ENCODE peak calls at places on chromosomes 6 and 20, in ten cellular contexts. I is NCI-H748 treated with DMSO at 0.1 percent for 48 hours; V is AG09309; J is stimulated activated CD4-positive, alpha-beta T cell treated with anti-CD3 and anti-CD28 coated beads, Interleukin-2, amount 100 ng/mL, for 48 hours; B is LNCaP clone FGC; M is caudate nucleus; D is endothelial cell; O is mammary epithelial cell; H is ovary; Y is foreskin fibroblast. U is an unnamed sample.
A peak's percentile ranks its signal among the peaks of the same experiment; 100 is the strongest.

GRCh38 chr20:63268671-63269439 is 3.8 kb upstream of the ARFGAP1 start:
- DNase-seq in I (no peak), V (no peak), J (no peak), B (no peak), M (peak; percentile 16), D (no peak), O (peak; percentile 54), H (no peak), Y (no peak), U (no peak)

GRCh38 chr20:19952392-19952791 is 64.8 kb upstream of the NAA20 start:
- DNase-seq in I (no peak), V (no peak), J (no peak), B (no peak), M (no peak), D (no peak), O (peak; percentile 60), H (no peak), Y (no peak), U (no peak)

GRCh38 chr6:10217111-10217510 is 197.8 kb downstream of the TFAP2A start:
- DNase-seq in I (no peak), V (no peak), J (no peak), B (no peak), M (no peak), D (no peak), O (no peak), H (no peak), Y (no peak), U (no peak)

GRCh38 chr6:88626460-88626859 is 337.0 kb downstream of the RNGTT start:
- DNase-seq in I (peak; percentile 70), V (no peak), J (no peak), B (no peak), M (no peak), D (no peak), O (no peak), H (no peak), Y (no peak), U (no peak)

GRCh38 chr6:155158044-155158843 is 105.6 kb upstream of the CLDN20 start:
- DNase-seq in I (no peak), V (no peak), J (no peak), B (no peak), M (no peak), D (no peak), O (peak; percentile 40), H (no peak), Y (no peak), U (no peak)

GRCh38 chr6:129672883-129673631 is 36.9 kb downstream of the ARHGAP18 start:
- DNase-seq in I (no peak), V (peak; percentile 45), J (no peak), B (no peak), M (no peak), D (no peak), O (peak; percentile 65), H (no peak), Y (peak; percentile 65), U (peak; percentile 91)

GRCh38 chr20:20367681-20368413 is at the start of gene INSM1:
- DNase-seq in I (peak; percentile 100), V (no peak), J (peak; percentile 37), B (no peak), M (peak; percentile 55), D (peak; percentile 10), O (no peak), H (no peak), Y (no peak), U (no peak)

GRCh38 chr20:63962426-63963347 is 6.5 kb upstream of the UCKL1 start:
- DNase-seq in I (no peak), V (no peak), J (no peak), B (no peak), M (no peak), D (no peak), O (no peak), H (no peak), Y (no peak), U (no peak)

GRCh38 chr6:38713812-38714211 is 1.3 kb upstream of the DNAH8 start:
- DNase-seq in I (no peak), V (no peak), J (peak; percentile 27), B (no peak), M (no peak), D (no peak), O (peak; percentile 9), H (no peak), Y (no peak), U (no peak)

GRCh38 chr6:119541132-119541905 is 191.8 kb upstream of the MAN1A1 start:
- DNase-seq in I (no peak), V (peak; percentile 100), J (no peak), B (no peak), M (no peak), D (no peak), O (peak; percentile 86), H (no peak), Y (peak; percentile 96), U (peak; percentile 99)

GRCh38 chr6:82750570-82750969 is 315.1 kb downstream of the UBE3D start:
- DNase-seq in I (no peak), V (peak; percentile 52), J (no peak), B (no peak), M (no peak), D (no peak), O (no peak), H (no peak), Y (peak; percentile 21), U (no peak)

GRCh38 chr6:122736606-122737005 is 42.9 kb upstream of the FABP7 start:
- DNase-seq in I (peak; percentile 71), V (no peak), J (no peak), B (peak; percentile 74), M (no peak), D (no peak), O (no peak), H (no peak), Y (no peak), U (no peak)

GRCh38 chr6:24949020-24949569 is 13.3 kb upstream of the RIPOR2 start:
- DNase-seq in I (no peak), V (no peak), J (no peak), B (no peak), M (no peak), D (no peak), O (no peak), H (no peak), Y (no peak), U (no peak)

GRCh38 chr20:10508060-10508459 is 73.0 kb downstream of the SLX4IP start:
- DNase-seq in I (no peak), V (no peak), J (no peak), B (peak; percentile 88), M (no peak), D (no peak), O (no peak), H (peak; percentile 62), Y (no peak), U (no peak)

GRCh38 chr20:38658879-38659612 is 57.4 kb downstream of the ARHGAP40 start:
- DNase-seq in I (peak; percentile 57), V (no peak), J (peak; percentile 30), B (no peak), M (no peak), D (peak; percentile 52), O (peak; percentile 21), H (no peak), Y (no peak), U (no peak)

GRCh38 chr20:1434571-1435336 is 31.9 kb downstream of the NSFL1C start:
- DNase-seq in I (no peak), V (peak; percentile 71), J (peak; percentile 47), B (no peak), M (no peak), D (peak; percentile 27), O (peak; percentile 89), H (no peak), Y (peak; percentile 87), U (peak; percentile 85)

GRCh38 chr6:52403627-52404026 is 16.5 kb upstream of the EFHC1 start:
- DNase-seq in I (no peak), V (no peak), J (no peak), B (peak; percentile 47), M (no peak), D (no peak), O (peak; percentile 12), H (no peak), Y (no peak), U (no peak)

GRCh38 chr6:38138374-38138773 is 318.8 kb downstream of the ZFAND3 start:
- DNase-seq in I (no peak), V (no peak), J (no peak), B (no peak), M (no peak), D (no peak), O (no peak), H (no peak), Y (no peak), U (no peak)

GRCh38 chr6:126307859-126308258 is 32.1 kb upstream of the CENPW start:
- DNase-seq in I (no peak), V (peak; percentile 4), J (no peak), B (peak; percentile 4), M (peak; percentile 2), D (no peak), O (peak; percentile 81), H (no peak), Y (peak; percentile 87), U (peak; percentile 29)

GRCh38 chr6:148883270-148883669 is 136.4 kb downstream of the UST start:
- DNase-seq in I (no peak), V (no peak), J (no peak), B (no peak), M (no peak), D (no peak), O (no peak), H (no peak), Y (no peak), U (no peak)

GRCh38 chr20:44650777-44651493 is 564 bp downstream of the ADA start:
- DNase-seq in I (no peak), V (no peak), J (no peak), B (no peak), M (no peak), D (no peak), O (no peak), H (peak; percentile 50), Y (no peak), U (no peak)

GRCh38 chr6:62150048-62150663 is 135.9 kb downstream of the KHDRBS2 start:
- DNase-seq in I (peak; percentile 47), V (no peak), J (no peak), B (peak; percentile 26), M (no peak), D (peak; percentile 37), O (peak; percentile 26), H (no peak), Y (no peak), U (peak; percentile 61)

GRCh38 chr6:2770171-2770570 is 5.0 kb downstream of the WRNIP1 start:
- DNase-seq in I (no peak), V (no peak), J (no peak), B (no peak), M (no peak), D (no peak), O (no peak), H (no peak), Y (no peak), U (no peak)

GRCh38 chr6:94251878-94252277 is 832.5 kb upstream of the EPHA7 start:
- DNase-seq in I (no peak), V (no peak), J (no peak), B (no peak), M (no peak), D (no peak), O (no peak), H (no peak), Y (no peak), U (no peak)

GRCh38 chr6:154247119-154247814 is 109.3 kb downstream of the IPCEF1 start:
- DNase-seq in I (peak; percentile 53), V (no peak), J (no peak), B (no peak), M (no peak), D (no peak), O (no peak), H (no peak), Y (no peak), U (no peak)

GRCh38 chr20:51365670-51366069 is 176.8 kb downstream of the NFATC2 start:
- DNase-seq in I (no peak), V (peak; percentile 79), J (no peak), B (no peak), M (no peak), D (no peak), O (peak; percentile 58), H (no peak), Y (peak; percentile 83), U (peak; percentile 100)

GRCh38 chr6:146850238-146850896 is 251.6 kb downstream of the ADGB start:
- DNase-seq in I (no peak), V (peak; percentile 14), J (peak; percentile 14), B (no peak), M (peak; percentile 24), D (no peak), O (peak; percentile 32), H (no peak), Y (no peak), U (peak; percentile 90)

GRCh38 chr6:162153120-162153519 is 574.4 kb downstream of the PRKN start:
- DNase-seq in I (no peak), V (no peak), J (no peak), B (no peak), M (no peak), D (no peak), O (no peak), H (no peak), Y (no peak), U (no peak)

U was measured in HS-5.